ENCODE peak calls at places on chromosomes 2 and 18, in seven cellular contexts. B is iPS DF 6.9; K is omental fat pad; H is stimulated activated CD4-positive, alpha-beta T cell treated with anti-CD3 and anti-CD28 coated beads, Interleukin-1b, Interleukin-23, amount 100 ng/mL, for 1 hour; M is COLO829; C is iris pigment epithelial cell; U is dorsolateral prefrontal cortex. Z is an unnamed sample.

GRCh38 chr2:66850406-66850805 is 415.5 kb downstream of the MEIS1 start:
- DNase-seq in B (no peak), K (no peak), H (no peak), M (no peak), C (no peak), U (no peak), Z (no peak)

GRCh38 chr2:88602022-88602421 is 25.2 kb downstream of the EIF2AK3 start:
- DNase-seq in B (no peak), K (no peak), H (no peak), M (no peak), C (no peak), U (no peak), Z (no peak)

GRCh38 chr18:7038330-7038846 is 79.2 kb downstream of the LAMA1 start:
- DNase-seq in B (peak; percentile 63), K (peak; percentile 92), H (no peak), M (peak; percentile 79), C (peak; percentile 100), U (no peak), Z (no peak)

GRCh38 chr2:151350579-151351195 is 6.7 kb upstream of the TNFAIP6 start:
- DNase-seq in B (no peak), K (no peak), H (no peak), M (no peak), C (peak; percentile 20), U (no peak), Z (no peak)

GRCh38 chr2:36869606-36870005 is 96.7 kb downstream of the STRN start:
- DNase-seq in B (no peak), K (no peak), H (no peak), M (no peak), C (no peak), U (no peak), Z (no peak)

GRCh38 chr2:197946562-197946961 is 142.2 kb downstream of the PLCL1 start:
- DNase-seq in B (no peak), K (no peak), H (no peak), M (no peak), C (no peak), U (no peak), Z (no peak)

GRCh38 chr2:197838036-197838435 is 33.6 kb downstream of the PLCL1 start:
- DNase-seq in B (no peak), K (no peak), H (no peak), M (peak; percentile 35), C (no peak), U (no peak), Z (no peak)

GRCh38 chr2:25201794-25202193 is 33.4 kb upstream of the POMC start:
- DNase-seq in B (no peak), K (no peak), H (no peak), M (no peak), C (no peak), U (no peak), Z (no peak)

GRCh38 chr2:2095360-2096093 is 235.5 kb downstream of the MYT1L start:
- DNase-seq in B (no peak), K (no peak), H (no peak), M (no peak), C (no peak), U (no peak), Z (no peak)

GRCh38 chr2:238097988-238098853 is 1.9 kb upstream of the ESPNL start:
- DNase-seq in B (no peak), K (no peak), H (no peak), M (peak; percentile 94), C (peak; percentile 61), U (peak; percentile 13), Z (no peak)

GRCh38 chr2:210399440-210400041 is 77.0 kb downstream of the LANCL1 start:
- DNase-seq in B (no peak), K (no peak), H (no peak), M (peak; percentile 12), C (peak; percentile 17), U (no peak), Z (no peak)

GRCh38 chr2:148338544-148338943 is 306.0 kb upstream of the EPC2 start:
- DNase-seq in B (no peak), K (no peak), H (no peak), M (peak; percentile 22), C (peak; percentile 83), U (no peak), Z (no peak)

Z was measured in caudate nucleus.